ENCODE peak calls at places on chromosome 5, in nine cellular contexts. One of them, this sample, is unnamed.

GRCh38 chr5:120678279-120678678 is 214.2 kb downstream of the PRR16 start:
- DNase-seq in neural progenitor cell: no peak
- DNase-seq in occipital lobe: no peak
- DNase-seq in effector CD4-positive, alpha-beta T cell: no peak
- DNase-seq in stimulated activated naive CD8-positive, alpha-beta T cell treated with anti-CD3 and anti-CD28 coated beads, Interleukin-15, amount 100 ng/mL, for 72 hours: no peak
- DNase-seq in fibroblast of the aortic adventitia: peak
- DNase-seq in lower lobe of right lung: no peak
- DNase-seq in activated T-cell treated with anti-CD3 and anti-CD28 coated beads, Interleukin-2, amount 50 U/mL, for 72 hours: no peak
- DNase-seq in mucosa of gallbladder: no peak
- DNase-seq in this sample: no peak

GRCh38 chr5:138706655-138707480 is 46.4 kb upstream of the CTNNA1 start:
- DNase-seq in fibroblast of the aortic adventitia: peak
- DNase-seq in mucosa of gallbladder: no peak
- DNase-seq in activated T-cell treated with anti-CD3 and anti-CD28 coated beads, Interleukin-2, amount 50 U/mL, for 72 hours: no peak
- DNase-seq in lower lobe of right lung: no peak
- DNase-seq in stimulated activated naive CD8-positive, alpha-beta T cell treated with anti-CD3 and anti-CD28 coated beads, Interleukin-15, amount 100 ng/mL, for 72 hours: no peak
- DNase-seq in occipital lobe: no peak
- DNase-seq in effector CD4-positive, alpha-beta T cell: no peak
- DNase-seq in neural progenitor cell: no peak
- DNase-seq in this sample: no peak

GRCh38 chr5:73139485-73139884 is 19.1 kb downstream of the TMEM171 start:
- DNase-seq in mucosa of gallbladder: no peak
- DNase-seq in stimulated activated naive CD8-positive, alpha-beta T cell treated with anti-CD3 and anti-CD28 coated beads, Interleukin-15, amount 100 ng/mL, for 72 hours: no peak
- DNase-seq in fibroblast of the aortic adventitia: no peak
- DNase-seq in activated T-cell treated with anti-CD3 and anti-CD28 coated beads, Interleukin-2, amount 50 U/mL, for 72 hours: no peak
- DNase-seq in occipital lobe: no peak
- DNase-seq in effector CD4-positive, alpha-beta T cell: no peak
- DNase-seq in lower lobe of right lung: no peak
- DNase-seq in neural progenitor cell: no peak
- DNase-seq in this sample: no peak

GRCh38 chr5:142821733-142822487 is 51.7 kb downstream of the ARHGAP26 start:
- DNase-seq in mucosa of gallbladder: no peak
- DNase-seq in lower lobe of right lung: no peak
- DNase-seq in neural progenitor cell: no peak
- DNase-seq in fibroblast of the aortic adventitia: peak
- DNase-seq in effector CD4-positive, alpha-beta T cell: no peak
- DNase-seq in activated T-cell treated with anti-CD3 and anti-CD28 coated beads, Interleukin-2, amount 50 U/mL, for 72 hours: peak
- DNase-seq in occipital lobe: no peak
- DNase-seq in stimulated activated naive CD8-positive, alpha-beta T cell treated with anti-CD3 and anti-CD28 coated beads, Interleukin-15, amount 100 ng/mL, for 72 hours: peak
- DNase-seq in this sample: no peak

GRCh38 chr5:157004893-157005551 is 42.0 kb upstream of the TIMD4 start:
- DNase-seq in activated T-cell treated with anti-CD3 and anti-CD28 coated beads, Interleukin-2, amount 50 U/mL, for 72 hours: peak
- DNase-seq in occipital lobe: no peak
- DNase-seq in lower lobe of right lung: no peak
- DNase-seq in effector CD4-positive, alpha-beta T cell: no peak
- DNase-seq in fibroblast of the aortic adventitia: no peak
- DNase-seq in neural progenitor cell: no peak
- DNase-seq in mucosa of gallbladder: no peak
- DNase-seq in stimulated activated naive CD8-positive, alpha-beta T cell treated with anti-CD3 and anti-CD28 coated beads, Interleukin-15, amount 100 ng/mL, for 72 hours: peak
- DNase-seq in this sample: no peak

GRCh38 chr5:52177193-52177592 is 610.5 kb upstream of the ITGA1 start:
- DNase-seq in neural progenitor cell: no peak
- DNase-seq in activated T-cell treated with anti-CD3 and anti-CD28 coated beads, Interleukin-2, amount 50 U/mL, for 72 hours: no peak
- DNase-seq in effector CD4-positive, alpha-beta T cell: no peak
- DNase-seq in stimulated activated naive CD8-positive, alpha-beta T cell treated with anti-CD3 and anti-CD28 coated beads, Interleukin-15, amount 100 ng/mL, for 72 hours: no peak
- DNase-seq in mucosa of gallbladder: no peak
- DNase-seq in lower lobe of right lung: no peak
- DNase-seq in fibroblast of the aortic adventitia: no peak
- DNase-seq in occipital lobe: no peak
- DNase-seq in this sample: no peak

GRCh38 chr5:169875091-169875727 is 105.1 kb downstream of the INSYN2B start:
- DNase-seq in neural progenitor cell: no peak
- DNase-seq in lower lobe of right lung: no peak
- DNase-seq in mucosa of gallbladder: no peak
- DNase-seq in activated T-cell treated with anti-CD3 and anti-CD28 coated beads, Interleukin-2, amount 50 U/mL, for 72 hours: no peak
- DNase-seq in stimulated activated naive CD8-positive, alpha-beta T cell treated with anti-CD3 and anti-CD28 coated beads, Interleukin-15, amount 100 ng/mL, for 72 hours: no peak
- DNase-seq in fibroblast of the aortic adventitia: peak
- DNase-seq in occipital lobe: no peak
- DNase-seq in effector CD4-positive, alpha-beta T cell: no peak
- DNase-seq in this sample: no peak

GRCh38 chr5:178674334-178674733 is 47.5 kb upstream of the CLK4 start:
- DNase-seq in fibroblast of the aortic adventitia: peak
- DNase-seq in effector CD4-positive, alpha-beta T cell: no peak
- DNase-seq in occipital lobe: no peak
- DNase-seq in activated T-cell treated with anti-CD3 and anti-CD28 coated beads, Interleukin-2, amount 50 U/mL, for 72 hours: no peak
- DNase-seq in lower lobe of right lung: no peak
- DNase-seq in mucosa of gallbladder: no peak
- DNase-seq in neural progenitor cell: no peak
- DNase-seq in stimulated activated naive CD8-positive, alpha-beta T cell treated with anti-CD3 and anti-CD28 coated beads, Interleukin-15, amount 100 ng/mL, for 72 hours: no peak
- DNase-seq in this sample: no peak

GRCh38 chr5:122323132-122323548 is 11.1 kb downstream of the SNCAIP start:
- DNase-seq in neural progenitor cell: no peak
- DNase-seq in effector CD4-positive, alpha-beta T cell: no peak
- DNase-seq in lower lobe of right lung: no peak
- DNase-seq in fibroblast of the aortic adventitia: no peak
- DNase-seq in stimulated activated naive CD8-positive, alpha-beta T cell treated with anti-CD3 and anti-CD28 coated beads, Interleukin-15, amount 100 ng/mL, for 72 hours: no peak
- DNase-seq in mucosa of gallbladder: no peak
- DNase-seq in activated T-cell treated with anti-CD3 and anti-CD28 coated beads, Interleukin-2, amount 50 U/mL, for 72 hours: no peak
- DNase-seq in occipital lobe: no peak
- DNase-seq in this sample: no peak

GRCh38 chr5:168057905-168058304 is 233.5 kb upstream of the WWC1 start:
- DNase-seq in mucosa of gallbladder: no peak
- DNase-seq in neural progenitor cell: peak
- DNase-seq in activated T-cell treated with anti-CD3 and anti-CD28 coated beads, Interleukin-2, amount 50 U/mL, for 72 hours: no peak
- DNase-seq in fibroblast of the aortic adventitia: no peak
- DNase-seq in stimulated activated naive CD8-positive, alpha-beta T cell treated with anti-CD3 and anti-CD28 coated beads, Interleukin-15, amount 100 ng/mL, for 72 hours: no peak
- DNase-seq in lower lobe of right lung: no peak
- DNase-seq in effector CD4-positive, alpha-beta T cell: no peak
- DNase-seq in occipital lobe: no peak
- DNase-seq in this sample: no peak

GRCh38 chr5:164188733-164189148 is 683.3 kb downstream of the MAT2B start:
- DNase-seq in occipital lobe: no peak
- DNase-seq in lower lobe of right lung: no peak
- DNase-seq in activated T-cell treated with anti-CD3 and anti-CD28 coated beads, Interleukin-2, amount 50 U/mL, for 72 hours: no peak
- DNase-seq in fibroblast of the aortic adventitia: no peak
- DNase-seq in mucosa of gallbladder: no peak
- DNase-seq in effector CD4-positive, alpha-beta T cell: no peak
- DNase-seq in neural progenitor cell: peak
- DNase-seq in stimulated activated naive CD8-positive, alpha-beta T cell treated with anti-CD3 and anti-CD28 coated beads, Interleukin-15, amount 100 ng/mL, for 72 hours: no peak
- DNase-seq in this sample: no peak

GRCh38 chr5:64585654-64586053 is 79.8 kb downstream of the RGS7BP start:
- DNase-seq in neural progenitor cell: no peak
- DNase-seq in fibroblast of the aortic adventitia: peak
- DNase-seq in activated T-cell treated with anti-CD3 and anti-CD28 coated beads, Interleukin-2, amount 50 U/mL, for 72 hours: no peak
- DNase-seq in occipital lobe: no peak
- DNase-seq in stimulated activated naive CD8-positive, alpha-beta T cell treated with anti-CD3 and anti-CD28 coated beads, Interleukin-15, amount 100 ng/mL, for 72 hours: no peak
- DNase-seq in effector CD4-positive, alpha-beta T cell: no peak
- DNase-seq in mucosa of gallbladder: no peak
- DNase-seq in lower lobe of right lung: no peak
- DNase-seq in this sample: no peak

GRCh38 chr5:181188700-181189362 is 16.2 kb downstream of the TRIM7 start:
- DNase-seq in occipital lobe: no peak
- DNase-seq in mucosa of gallbladder: peak
- DNase-seq in activated T-cell treated with anti-CD3 and anti-CD28 coated beads, Interleukin-2, amount 50 U/mL, for 72 hours: peak
- DNase-seq in neural progenitor cell: peak
- DNase-seq in effector CD4-positive, alpha-beta T cell: peak
- DNase-seq in lower lobe of right lung: peak
- DNase-seq in stimulated activated naive CD8-positive, alpha-beta T cell treated with anti-CD3 and anti-CD28 coated beads, Interleukin-15, amount 100 ng/mL, for 72 hours: peak
- DNase-seq in fibroblast of the aortic adventitia: peak
- DNase-seq in this sample: peak

GRCh38 chr5:53167836-53168235 is 58.3 kb upstream of the MOCS2 start:
- DNase-seq in activated T-cell treated with anti-CD3 and anti-CD28 coated beads, Interleukin-2, amount 50 U/mL, for 72 hours: no peak
- DNase-seq in occipital lobe: no peak
- DNase-seq in lower lobe of right lung: no peak
- DNase-seq in stimulated activated naive CD8-positive, alpha-beta T cell treated with anti-CD3 and anti-CD28 coated beads, Interleukin-15, amount 100 ng/mL, for 72 hours: no peak
- DNase-seq in neural progenitor cell: no peak
- DNase-seq in fibroblast of the aortic adventitia: peak
- DNase-seq in effector CD4-positive, alpha-beta T cell: no peak
- DNase-seq in mucosa of gallbladder: peak
- DNase-seq in this sample: no peak

GRCh38 chr5:42583322-42583721 is 160.1 kb downstream of the GHR start:
- DNase-seq in mucosa of gallbladder: peak
- DNase-seq in activated T-cell treated with anti-CD3 and anti-CD28 coated beads, Interleukin-2, amount 50 U/mL, for 72 hours: peak
- DNase-seq in fibroblast of the aortic adventitia: peak
- DNase-seq in lower lobe of right lung: no peak
- DNase-seq in neural progenitor cell: peak
- DNase-seq in occipital lobe: peak
- DNase-seq in stimulated activated naive CD8-positive, alpha-beta T cell treated with anti-CD3 and anti-CD28 coated beads, Interleukin-15, amount 100 ng/mL, for 72 hours: peak
- DNase-seq in effector CD4-positive, alpha-beta T cell: peak
- DNase-seq in this sample: peak

GRCh38 chr5:115246361-115246991 is 16.2 kb downstream of the PGGT1B start:
- DNase-seq in effector CD4-positive, alpha-beta T cell: no peak
- DNase-seq in fibroblast of the aortic adventitia: peak
- DNase-seq in neural progenitor cell: peak
- DNase-seq in mucosa of gallbladder: no peak
- DNase-seq in occipital lobe: no peak
- DNase-seq in stimulated activated naive CD8-positive, alpha-beta T cell treated with anti-CD3 and anti-CD28 coated beads, Interleukin-15, amount 100 ng/mL, for 72 hours: no peak
- DNase-seq in activated T-cell treated with anti-CD3 and anti-CD28 coated beads, Interleukin-2, amount 50 U/mL, for 72 hours: no peak
- DNase-seq in lower lobe of right lung: no peak
- DNase-seq in this sample: no peak

GRCh38 chr5:21919417-21920022 is 933.6 kb downstream of the CDH12 start:
- DNase-seq in stimulated activated naive CD8-positive, alpha-beta T cell treated with anti-CD3 and anti-CD28 coated beads, Interleukin-15, amount 100 ng/mL, for 72 hours: no peak
- DNase-seq in mucosa of gallbladder: no peak
- DNase-seq in activated T-cell treated with anti-CD3 and anti-CD28 coated beads, Interleukin-2, amount 50 U/mL, for 72 hours: no peak
- DNase-seq in neural progenitor cell: peak
- DNase-seq in occipital lobe: no peak
- DNase-seq in effector CD4-positive, alpha-beta T cell: no peak
- DNase-seq in fibroblast of the aortic adventitia: peak
- DNase-seq in lower lobe of right lung: no peak
- DNase-seq in this sample: no peak

GRCh38 chr5:124796495-124796894 is 50.1 kb upstream of the ZNF608 start:
- DNase-seq in lower lobe of right lung: no peak
- DNase-seq in neural progenitor cell: no peak
- DNase-seq in effector CD4-positive, alpha-beta T cell: no peak
- DNase-seq in fibroblast of the aortic adventitia: no peak
- DNase-seq in activated T-cell treated with anti-CD3 and anti-CD28 coated beads, Interleukin-2, amount 50 U/mL, for 72 hours: no peak
- DNase-seq in stimulated activated naive CD8-positive, alpha-beta T cell treated with anti-CD3 and anti-CD28 coated beads, Interleukin-15, amount 100 ng/mL, for 72 hours: no peak
- DNase-seq in mucosa of gallbladder: no peak
- DNase-seq in occipital lobe: no peak
- DNase-seq in this sample: no peak

GRCh38 chr5:154174091-154174490 is 16.4 kb upstream of the GALNT10 start:
- DNase-seq in effector CD4-positive, alpha-beta T cell: no peak
- DNase-seq in activated T-cell treated with anti-CD3 and anti-CD28 coated beads, Interleukin-2, amount 50 U/mL, for 72 hours: no peak
- DNase-seq in fibroblast of the aortic adventitia: no peak
- DNase-seq in occipital lobe: no peak
- DNase-seq in mucosa of gallbladder: no peak
- DNase-seq in neural progenitor cell: no peak
- DNase-seq in stimulated activated naive CD8-positive, alpha-beta T cell treated with anti-CD3 and anti-CD28 coated beads, Interleukin-15, amount 100 ng/mL, for 72 hours: no peak
- DNase-seq in lower lobe of right lung: no peak
- DNase-seq in this sample: no peak

GRCh38 chr5:8500426-8500825 is 631.5 kb downstream of the MTRR start:
- DNase-seq in neural progenitor cell: no peak
- DNase-seq in fibroblast of the aortic adventitia: peak
- DNase-seq in mucosa of gallbladder: no peak
- DNase-seq in occipital lobe: no peak
- DNase-seq in effector CD4-positive, alpha-beta T cell: no peak
- DNase-seq in stimulated activated naive CD8-positive, alpha-beta T cell treated with anti-CD3 and anti-CD28 coated beads, Interleukin-15, amount 100 ng/mL, for 72 hours: no peak
- DNase-seq in activated T-cell treated with anti-CD3 and anti-CD28 coated beads, Interleukin-2, amount 50 U/mL, for 72 hours: no peak
- DNase-seq in lower lobe of right lung: no peak
- DNase-seq in this sample: no peak

GRCh38 chr5:15501057-15501791 is 1.2 kb downstream of the FBXL7 start:
- DNase-seq in effector CD4-positive, alpha-beta T cell: no peak
- DNase-seq in activated T-cell treated with anti-CD3 and anti-CD28 coated beads, Interleukin-2, amount 50 U/mL, for 72 hours: no peak
- DNase-seq in mucosa of gallbladder: peak
- DNase-seq in fibroblast of the aortic adventitia: peak
- DNase-seq in occipital lobe: no peak
- DNase-seq in neural progenitor cell: peak
- DNase-seq in stimulated activated naive CD8-positive, alpha-beta T cell treated with anti-CD3 and anti-CD28 coated beads, Interleukin-15, amount 100 ng/mL, for 72 hours: no peak
- DNase-seq in lower lobe of right lung: no peak
- DNase-seq in this sample: no peak

GRCh38 chr5:83340511-83340918 is 131.0 kb upstream of the VCAN start:
- DNase-seq in effector CD4-positive, alpha-beta T cell: no peak
- DNase-seq in fibroblast of the aortic adventitia: peak
- DNase-seq in occipital lobe: no peak
- DNase-seq in lower lobe of right lung: no peak
- DNase-seq in activated T-cell treated with anti-CD3 and anti-CD28 coated beads, Interleukin-2, amount 50 U/mL, for 72 hours: no peak
- DNase-seq in mucosa of gallbladder: no peak
- DNase-seq in neural progenitor cell: no peak
- DNase-seq in stimulated activated naive CD8-positive, alpha-beta T cell treated with anti-CD3 and anti-CD28 coated beads, Interleukin-15, amount 100 ng/mL, for 72 hours: no peak
- DNase-seq in this sample: no peak

GRCh38 chr5:133304707-133305216 is 252.9 kb downstream of the HSPA4 start:
- DNase-seq in activated T-cell treated with anti-CD3 and anti-CD28 coated beads, Interleukin-2, amount 50 U/mL, for 72 hours: no peak
- DNase-seq in neural progenitor cell: no peak
- DNase-seq in effector CD4-positive, alpha-beta T cell: no peak
- DNase-seq in mucosa of gallbladder: no peak
- DNase-seq in stimulated activated naive CD8-positive, alpha-beta T cell treated with anti-CD3 and anti-CD28 coated beads, Interleukin-15, amount 100 ng/mL, for 72 hours: no peak
- DNase-seq in lower lobe of right lung: no peak
- DNase-seq in occipital lobe: no peak
- DNase-seq in fibroblast of the aortic adventitia: no peak
- DNase-seq in this sample: no peak

GRCh38 chr5:160926428-160926827 is 74.4 kb upstream of the ATP10B start:
- DNase-seq in stimulated activated naive CD8-positive, alpha-beta T cell treated with anti-CD3 and anti-CD28 coated beads, Interleukin-15, amount 100 ng/mL, for 72 hours: no peak
- DNase-seq in neural progenitor cell: no peak
- DNase-seq in occipital lobe: no peak
- DNase-seq in effector CD4-positive, alpha-beta T cell: no peak
- DNase-seq in fibroblast of the aortic adventitia: no peak
- DNase-seq in lower lobe of right lung: peak
- DNase-seq in mucosa of gallbladder: peak
- DNase-seq in activated T-cell treated with anti-CD3 and anti-CD28 coated beads, Interleukin-2, amount 50 U/mL, for 72 hours: no peak
- DNase-seq in this sample: no peak

GRCh38 chr5:140342896-140343295 is 3.5 kb downstream of the HBEGF start:
- DNase-seq in mucosa of gallbladder: no peak
- DNase-seq in fibroblast of the aortic adventitia: no peak
- DNase-seq in effector CD4-positive, alpha-beta T cell: no peak
- DNase-seq in neural progenitor cell: no peak
- DNase-seq in activated T-cell treated with anti-CD3 and anti-CD28 coated beads, Interleukin-2, amount 50 U/mL, for 72 hours: no peak
- DNase-seq in lower lobe of right lung: no peak
- DNase-seq in occipital lobe: no peak
- DNase-seq in stimulated activated naive CD8-positive, alpha-beta T cell treated with anti-CD3 and anti-CD28 coated beads, Interleukin-15, amount 100 ng/mL, for 72 hours: no peak
- DNase-seq in this sample: no peak

GRCh38 chr5:160837749-160838593 is 14.0 kb downstream of the ATP10B start:
- DNase-seq in fibroblast of the aortic adventitia: peak
- DNase-seq in activated T-cell treated with anti-CD3 and anti-CD28 coated beads, Interleukin-2, amount 50 U/mL, for 72 hours: no peak
- DNase-seq in neural progenitor cell: no peak
- DNase-seq in mucosa of gallbladder: no peak
- DNase-seq in lower lobe of right lung: no peak
- DNase-seq in stimulated activated naive CD8-positive, alpha-beta T cell treated with anti-CD3 and anti-CD28 coated beads, Interleukin-15, amount 100 ng/mL, for 72 hours: no peak
- DNase-seq in effector CD4-positive, alpha-beta T cell: no peak
- DNase-seq in occipital lobe: no peak
- DNase-seq in this sample: no peak

GRCh38 chr5:149500922-149501582 is 50.2 kb downstream of the CSNK1A1 start:
- DNase-seq in mucosa of gallbladder: no peak
- DNase-seq in fibroblast of the aortic adventitia: no peak
- DNase-seq in stimulated activated naive CD8-positive, alpha-beta T cell treated with anti-CD3 and anti-CD28 coated beads, Interleukin-15, amount 100 ng/mL, for 72 hours: no peak
- DNase-seq in neural progenitor cell: no peak
- DNase-seq in effector CD4-positive, alpha-beta T cell: no peak
- DNase-seq in lower lobe of right lung: no peak
- DNase-seq in occipital lobe: no peak
- DNase-seq in activated T-cell treated with anti-CD3 and anti-CD28 coated beads, Interleukin-2, amount 50 U/mL, for 72 hours: no peak
- DNase-seq in this sample: no peak

This sample was measured in dorsolateral prefrontal cortex.